ENCODE peak calls at places on chromosomes 13 and 19, in nine cellular contexts. A is vagina, S is body of pancreas, D is prostate gland, Z is upper lobe of left lung, G is ovary, K is heart left ventricle, T is K562, I is tibial nerve. V is an unnamed sample. For H3K4me1, the result is how much of the 10 kb centered on the place peaks cover.

GRCh38 chr13:23945612-23946011 is 48.3 kb upstream of the C1QTNF9B start:
- DNase-seq in A (no peak), S (no peak), D (no peak), Z (peak), G (no peak), K (no peak), T (no peak), I (no peak), V (no peak)

GRCh38 chr19:29941828-29942403 is at the start of gene URI1:
- DNase-seq in A (no peak), S (peak), D (peak), Z (peak), G (peak), K (peak), T (peak), I (peak), V (peak)

GRCh38 chr19:39327990-39328705 is 7.5 kb upstream of the LRFN1 start:
- DNase-seq in A (no peak), S (peak), D (peak), Z (peak), G (peak), K (peak), T (peak), I (peak), V (no peak)

GRCh38 chr19:591099-591958 is 1.6 kb downstream of the HCN2 start:
- DNase-seq in A (no peak), S (peak), D (no peak), Z (peak), G (peak), K (no peak), T (peak), I (no peak), V (no peak)

GRCh38 chr19:46015080-46015960 is 7.5 kb downstream of the PGLYRP1 start:
- DNase-seq in A (no peak), S (peak), D (peak), Z (peak), G (peak), K (peak), T (peak), I (no peak), V (no peak)

GRCh38 chr19:49067554-49067953 is 2.9 kb upstream of the NTF4 start:
- DNase-seq in A (no peak), S (no peak), D (no peak), Z (no peak), G (no peak), K (no peak), T (no peak), I (no peak), V (no peak)

GRCh38 chr19:13825489-13826475 is 30.5 kb downstream of the ZSWIM4 start:
- DNase-seq in A (no peak), S (no peak), D (no peak), Z (peak), G (peak), K (no peak), T (peak), I (no peak), V (no peak)

GRCh38 chr19:46180701-46181385 is 32.8 kb downstream of the IGFL2 start:
- DNase-seq in A (peak), S (no peak), D (no peak), Z (no peak), G (no peak), K (no peak), T (no peak), I (no peak), V (no peak)

GRCh38 chr19:13262450-13262849 is 112.2 kb downstream of the IER2 start:
- DNase-seq in A (no peak), S (peak), D (no peak), Z (no peak), G (no peak), K (no peak), T (peak), I (no peak), V (no peak)

GRCh38 chr19:18153555-18154134 is 682 bp downstream of the PIK3R2 start:
- DNase-seq in A (no peak), S (peak), D (no peak), Z (peak), G (peak), K (peak), T (peak), I (no peak), V (no peak)

GRCh38 chr19:49094505-49095482 is 9.5 kb downstream of the SNRNP70 start:
- DNase-seq in A (no peak), S (no peak), D (no peak), Z (peak), G (no peak), K (peak), T (no peak), I (no peak), V (no peak)

GRCh38 chr19:1663854-1664253 is 11.4 kb upstream of the TCF3 start:
- DNase-seq in A (no peak), S (no peak), D (no peak), Z (no peak), G (no peak), K (no peak), T (no peak), I (no peak), V (no peak)
- H3K4me1 ChIP-seq in A (under half), S (under half), D (under half), Z (under half), G (under half), K (under half), T (under half), I (under half), V (under half)

GRCh38 chr19:3136684-3137055 is 837 bp downstream of the GNA15 start:
- DNase-seq in A (no peak), S (no peak), D (peak), Z (peak), G (peak), K (peak), T (no peak), I (no peak), V (no peak)

GRCh38 chr19:3133793-3134116 is 2.1 kb upstream of the GNA15 start:
- DNase-seq in A (no peak), S (no peak), D (no peak), Z (no peak), G (no peak), K (no peak), T (no peak), I (no peak), V (no peak)

GRCh38 chr19:3135961-3136683 is at the start of gene GNA15:
- DNase-seq in A (no peak), S (no peak), D (peak), Z (peak), G (peak), K (peak), T (no peak), I (no peak), V (no peak)

GRCh38 chr19:3131168-3131567 is 4.7 kb upstream of the GNA15 start:
- DNase-seq in A (no peak), S (no peak), D (no peak), Z (peak), G (peak), K (no peak), T (no peak), I (no peak), V (no peak)

GRCh38 chr19:3132971-3133792 is 2.7 kb upstream of the GNA15 start:
- DNase-seq in A (no peak), S (peak), D (peak), Z (peak), G (peak), K (no peak), T (peak), I (peak), V (no peak)
- H3K4me3 ChIP-seq in A (no peak), S (no peak), D (no peak), Z (no peak), G (no peak), K (no peak), T (no peak), I (no peak), V (no peak)

GRCh38 chr13:33871207-33872004 is 53.5 kb downstream of the RFC3 start:
- DNase-seq in A (no peak), S (no peak), D (no peak), Z (no peak), G (no peak), K (no peak), T (no peak), I (no peak), V (no peak)
- TF ChIP-seq POLR2A in A (no peak), S (no peak), D (no peak), Z (no peak), G (no peak), K (no peak), T (no peak), I (no peak), V (no peak)

GRCh38 chr19:21841081-21841783 is 5.2 kb upstream of the ZNF43 start:
- DNase-seq in A (no peak), S (no peak), D (no peak), Z (no peak), G (no peak), K (no peak), T (no peak), I (no peak), V (no peak)
- H3K4me1 ChIP-seq in A (under half), S (under half), D (under half), Z (under half), G (under half), K (under half), T (under half), I (under half), V (under half)

V was measured in esophagus squamous epithelium.